ENCODE peak calls at places on chromosomes 7 and 10, in nine cellular contexts. F is GM23248, P is HepG2, Q is neural progenitor cell, X is hepatocyte, E is GM12878, I is fibroblast of lung, Z is mammary epithelial cell, L is OCI-LY7. M is an unnamed sample.

GRCh38 chr7:108384721-108385483 is 71.3 kb downstream of the NRCAM start:
- DNase-seq in F (no peak), P (no peak), Q (no peak), X (no peak), E (no peak), I (no peak), Z (no peak), L (peak; percentile 10), M (peak; percentile 16)

GRCh38 chr7:154640266-154640865 is 362.6 kb downstream of the PAXIP1 start:
- DNase-seq in F (no peak), P (peak; percentile 21), Q (peak; percentile 64), X (peak; percentile 21), E (no peak), I (no peak), Z (no peak), L (no peak), M (no peak)

GRCh38 chr10:1659221-1659791 is 78.0 kb downstream of the ADARB2 start:
- DNase-seq in F (no peak), P (no peak), Q (peak; percentile 14), X (no peak), E (no peak), I (no peak), Z (no peak), L (no peak), M (no peak)

GRCh38 chr10:108789911-108790310 is 1133.4 kb downstream of the XPNPEP1 start:
- DNase-seq in F (peak; percentile 89), P (no peak), Q (no peak), X (no peak), E (peak; percentile 9), I (peak; percentile 12), Z (peak; percentile 50), L (no peak), M (peak; percentile 94)

GRCh38 chr10:43221419-43222293 is 45.2 kb downstream of the RASGEF1A start:
- DNase-seq in F (no peak), P (peak; percentile 23), Q (peak; percentile 66), X (no peak), E (no peak), I (no peak), Z (no peak), L (no peak), M (peak; percentile 17)

GRCh38 chr10:12819656-12820055 is 181.9 kb downstream of the CCDC3 start:
- DNase-seq in F (no peak), P (no peak), Q (no peak), X (no peak), E (no peak), I (no peak), Z (no peak), L (no peak), M (no peak)

GRCh38 chr10:14749051-14749809 is 25.5 kb downstream of the FAM107B start:
- DNase-seq in F (no peak), P (peak; percentile 21), Q (no peak), X (peak; percentile 27), E (no peak), I (no peak), Z (no peak), L (peak; percentile 71), M (no peak)

GRCh38 chr10:49679480-49679893 is at the start of gene C10orf53:
- DNase-seq in F (peak; percentile 74), P (no peak), Q (peak; percentile 89), X (peak; percentile 90), E (no peak), I (peak; percentile 37), Z (peak; percentile 68), L (no peak), M (no peak)

GRCh38 chr7:98078197-98078870 is 28.3 kb upstream of the LMTK2 start:
- DNase-seq in F (no peak), P (no peak), Q (no peak), X (no peak), E (no peak), I (no peak), Z (no peak), L (no peak), M (no peak)

GRCh38 chr7:156667110-156667436 is 26.5 kb downstream of the RNF32 start:
- DNase-seq in F (no peak), P (peak; percentile 81), Q (no peak), X (no peak), E (no peak), I (no peak), Z (no peak), L (no peak), M (no peak)

GRCh38 chr7:114787556-114787955 is 134.3 kb upstream of the MDFIC start:
- DNase-seq in F (no peak), P (no peak), Q (no peak), X (no peak), E (no peak), I (no peak), Z (no peak), L (no peak), M (no peak)

GRCh38 chr7:112422842-112423496 is 27.3 kb upstream of the IFRD1 start:
- DNase-seq in F (peak; percentile 96), P (peak; percentile 89), Q (peak; percentile 65), X (peak; percentile 83), E (no peak), I (peak; percentile 81), Z (peak; percentile 90), L (peak; percentile 57), M (peak; percentile 98)

DNA sequence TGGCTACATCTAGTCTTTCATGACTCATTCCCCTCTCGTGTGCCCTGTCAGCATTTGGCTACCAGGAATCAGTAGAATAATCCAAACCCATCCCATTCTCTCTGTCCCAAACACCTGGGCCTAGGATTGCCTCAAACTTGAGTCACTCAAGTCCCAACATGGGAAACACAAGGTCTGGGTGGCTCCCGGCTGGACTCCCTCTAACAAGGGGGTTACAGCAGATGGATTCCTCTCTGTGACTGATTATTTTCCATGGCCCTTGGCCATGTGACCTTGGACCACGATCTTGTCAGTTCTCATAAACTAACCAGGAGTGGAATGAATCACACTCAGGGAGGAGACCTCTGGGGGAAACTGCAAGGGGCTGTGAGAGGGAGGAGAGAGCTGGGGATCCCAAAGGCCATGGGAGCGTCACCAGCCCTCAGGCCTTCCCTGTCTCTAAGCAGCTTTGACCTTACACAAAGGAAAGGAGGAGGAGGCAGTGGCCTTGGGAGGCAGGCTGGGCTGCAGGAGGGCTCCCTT is 533.1 kb downstream of the KCNMA1 start:
- DNase-seq in F (peak; percentile 69), P (no peak), Q (no peak), X (no peak), E (no peak), I (peak; percentile 96), Z (peak; percentile 68), L (no peak), M (peak; percentile 85)
- H3K27ac ChIP-seq in F (no peak overlapping the region), P (no peak overlapping the region), Q (no peak overlapping the region), X (peak overlapping the region; percentile 44), E (no peak overlapping the region), I (peak overlapping the region; percentile 83), Z (no peak overlapping the region), L (no peak overlapping the region), M (peak overlapping the region; percentile 1)

DNA sequence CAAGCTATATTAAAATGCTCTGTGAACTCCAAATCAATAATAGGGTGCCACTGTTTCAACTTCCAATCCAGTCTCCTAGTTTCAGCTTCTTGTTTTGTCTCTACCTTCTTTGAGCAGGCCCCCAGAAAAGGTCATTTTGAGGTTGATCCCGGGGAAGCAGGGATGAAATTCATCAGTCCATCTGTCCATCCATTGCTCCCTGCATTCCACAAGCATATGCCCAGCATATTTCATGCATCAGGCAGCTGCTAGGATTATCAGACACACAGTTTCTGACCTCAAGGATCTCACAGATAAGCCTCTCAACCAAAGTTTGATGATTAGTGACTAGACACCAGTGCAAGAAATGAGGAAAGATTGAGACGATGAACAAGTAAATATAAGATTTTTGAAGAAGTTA is 186.6 kb upstream of the PDE1C start:
- DNase-seq in F (no peak), P (no peak), Q (no peak), X (no peak), E (no peak), I (no peak), Z (no peak), L (no peak), M (no peak)
- H3K79me2 ChIP-seq in F (no peaks in the 10 kb centered on the region), P (no peaks in the 10 kb centered on the region), Q (no peaks in the 10 kb centered on the region), X (no peaks in the 10 kb centered on the region), E (no peaks in the 10 kb centered on the region), I (no peaks in the 10 kb centered on the region), Z (no peaks in the 10 kb centered on the region), L (no peaks in the 10 kb centered on the region), M (no peaks in the 10 kb centered on the region)

GRCh38 chr7:158782638-158783490 is 46.4 kb downstream of the ESYT2 start:
- DNase-seq in F (peak; percentile 85), P (peak; percentile 15), Q (peak; percentile 9), X (peak; percentile 48), E (no peak), I (peak; percentile 58), Z (no peak), L (no peak), M (peak; percentile 45)
- H3K27ac ChIP-seq in F (no peak overlapping the region), P (no peak overlapping the region), Q (no peak overlapping the region), X (no peak overlapping the region), E (no peak overlapping the region), I (peak overlapping the region; percentile 41), Z (no peak overlapping the region), L (no peak overlapping the region), M (no peak overlapping the region)

GRCh38 chr10:24723386-24723787 is 300 bp downstream of the ARHGAP21 start:
- DNase-seq in F (peak; percentile 74), P (no peak), Q (peak; percentile 88), X (no peak), E (no peak), I (no peak), Z (peak; percentile 30), L (peak; percentile 54), M (no peak)

GRCh38 chr10:24722676-24723385 is 856 bp downstream of the ARHGAP21 start:
- DNase-seq in F (peak; percentile 84), P (peak; percentile 41), Q (peak; percentile 88), X (peak; percentile 83), E (no peak), I (peak; percentile 59), Z (peak; percentile 43), L (peak; percentile 74), M (peak; percentile 38)

GRCh38 chr10:24720096-24720495 is 3.6 kb downstream of the ARHGAP21 start:
- DNase-seq in F (no peak), P (no peak), Q (no peak), X (no peak), E (no peak), I (no peak), Z (peak; percentile 36), L (no peak), M (no peak)

GRCh38 chr10:24722131-24722675 is 1.5 kb downstream of the ARHGAP21 start:
- DNase-seq in F (no peak), P (no peak), Q (no peak), X (no peak), E (no peak), I (peak; percentile 40), Z (peak; percentile 35), L (no peak), M (no peak)

DNA sequence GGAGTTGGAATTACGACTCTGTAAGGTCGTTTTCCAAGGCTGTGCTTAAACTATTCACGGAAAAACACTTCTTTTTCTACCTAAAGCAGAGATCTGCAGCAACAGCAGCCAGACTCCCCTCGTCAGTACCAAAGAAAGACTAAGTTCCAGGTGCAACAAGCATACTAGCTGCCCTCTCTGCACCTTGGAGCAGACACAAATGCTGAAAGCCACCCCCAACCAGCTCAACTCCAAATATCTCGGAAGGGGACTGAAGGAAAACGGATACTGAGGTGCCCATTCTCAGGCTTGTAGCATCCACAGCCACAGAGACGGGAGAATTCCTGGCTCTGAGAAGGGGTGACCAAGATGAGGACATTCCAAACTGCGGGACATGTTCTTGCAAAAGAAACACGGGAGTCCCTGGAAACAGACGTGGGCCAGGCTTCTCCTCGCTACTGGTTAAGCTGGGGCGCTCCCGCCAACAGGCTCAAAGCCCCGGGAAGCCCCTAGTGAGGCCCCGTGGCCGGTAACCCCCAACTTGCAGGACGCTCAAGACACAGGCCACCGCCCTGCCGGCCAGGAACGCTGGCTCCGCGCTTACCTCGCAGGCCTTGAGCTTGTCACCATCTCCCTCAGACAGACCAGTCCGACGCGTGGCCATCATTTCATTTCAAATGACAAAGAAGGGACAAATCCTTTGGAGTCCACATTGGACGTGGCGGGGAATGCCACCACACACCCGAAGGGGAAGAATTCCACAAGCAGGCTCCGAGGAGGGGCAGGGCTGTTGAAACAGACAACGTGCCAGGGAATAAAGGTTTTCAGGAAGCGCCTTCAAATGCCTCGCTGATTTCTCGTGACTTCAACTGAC is 2.2 kb downstream of the ARHGAP21 start:
- DNase-seq in F (peak; percentile 53), P (no peak), Q (peak; percentile 54), X (peak; percentile 47), E (no peak), I (no peak), Z (peak; percentile 43), L (no peak), M (peak; percentile 38)
- H3K79me2 ChIP-seq in F (peaks cover 61% of the 10 kb centered on the region), P (peaks cover 61% of the 10 kb centered on the region), Q (peaks cover 68% of the 10 kb centered on the region), X (peaks cover 60% of the 10 kb centered on the region), E (peaks cover 8% of the 10 kb centered on the region), I (peaks cover 63% of the 10 kb centered on the region), Z (peaks cover 76% of the 10 kb centered on the region), L (peaks cover 19% of the 10 kb centered on the region), M (peaks cover 66% of the 10 kb centered on the region)